ENCODE peak calls at places on chromosomes 3 and 15, in seven cellular contexts. D is sigmoid colon, M is uterus, H is upper lobe of left lung, U is lower lobe of right lung, Y is MM.1S, L is psoas muscle. V is an unnamed sample. For H3K4me1, the result is how much of the 10 kb centered on the place peaks cover.

GRCh38 chr3:181715601-181716340 is 4.0 kb downstream of the SOX2 start:
- DNase-seq in D (no peak), M (no peak), H (no peak), U (no peak), Y (no peak), L (no peak), V (peak)

GRCh38 chr3:114362815-114363214 is 69.0 kb downstream of the TIGIT start:
- DNase-seq in D (no peak), M (no peak), H (no peak), U (no peak), Y (peak), L (no peak), V (peak)

GRCh38 chr3:111864821-111865656 is 6.0 kb downstream of the PHLDB2 start:
- DNase-seq in D (no peak), M (no peak), H (no peak), U (no peak), Y (no peak), L (no peak), V (peak)

GRCh38 chr15:45132844-45133560 is 3.2 kb downstream of the DUOX1 start:
- DNase-seq in D (no peak), M (no peak), H (no peak), U (no peak), Y (no peak), L (no peak), V (no peak)

GRCh38 chr3:177379045-177379444 is 181.8 kb upstream of the TBL1XR1 start:
- DNase-seq in D (no peak), M (no peak), H (no peak), U (no peak), Y (peak), L (no peak), V (no peak)

GRCh38 chr3:75338342-75338741 is 325.8 kb upstream of the FRG2C start:
- DNase-seq in D (no peak), M (no peak), H (no peak), U (no peak), Y (peak), L (no peak), V (no peak)

GRCh38 chr15:83155937-83156336 is 48.5 kb downstream of the TM6SF1 start:
- DNase-seq in D (no peak), M (no peak), H (no peak), U (no peak), Y (no peak), L (no peak), V (no peak)

GRCh38 chr3:187015903-187016638 is 85.7 kb downstream of the ST6GAL1 start:
- DNase-seq in D (no peak), M (no peak), H (no peak), U (no peak), Y (no peak), L (no peak), V (no peak)

GRCh38 chr15:63015618-63016017 is 26.9 kb upstream of the TPM1 start:
- DNase-seq in D (peak), M (peak), H (peak), U (no peak), Y (no peak), L (peak), V (peak)

GRCh38 chr3:114892880-114893279 is 254.2 kb downstream of the ZBTB20 start:
- DNase-seq in D (no peak), M (no peak), H (no peak), U (no peak), Y (no peak), L (no peak), V (no peak)

GRCh38 chr15:69704229-69704628 is 251.6 kb downstream of the RPLP1 start:
- DNase-seq in D (peak), M (no peak), H (no peak), U (no peak), Y (no peak), L (no peak), V (peak)

GRCh38 chr3:1235526-1236120 is 142.8 kb downstream of the CNTN6 start:
- DNase-seq in D (no peak), M (no peak), H (no peak), U (no peak), Y (no peak), L (no peak), V (no peak)

GRCh38 chr3:87318609-87319008 is 42.2 kb upstream of the POU1F1 start:
- DNase-seq in D (no peak), M (no peak), H (no peak), U (no peak), Y (no peak), L (no peak), V (peak)

GRCh38 chr3:196788509-196788908 is 48.9 kb downstream of the PAK2 start:
- DNase-seq in D (no peak), M (no peak), H (no peak), U (no peak), Y (no peak), L (no peak), V (no peak)

GRCh38 chr3:104896624-104897023 is 470.1 kb upstream of the ALCAM start:
- DNase-seq in D (no peak), M (no peak), H (no peak), U (no peak), Y (no peak), L (no peak), V (no peak)

GRCh38 chr15:40894689-40895308 is 549 bp downstream of the VPS18 start:
- DNase-seq in D (peak), M (peak), H (peak), U (peak), Y (peak), L (peak), V (peak)

GRCh38 chr15:55530861-55531313 is 22.9 kb upstream of the DNAAF4 start:
- DNase-seq in D (no peak), M (no peak), H (peak), U (no peak), Y (no peak), L (no peak), V (peak)

GRCh38 chr15:42137461-42138261 is 18.8 kb downstream of the PLA2G4F start:
- DNase-seq in D (peak), M (no peak), H (no peak), U (no peak), Y (peak), L (no peak), V (peak)

GRCh38 chr15:70160267-70160666 is 62.5 kb upstream of the TLE3 start:
- DNase-seq in D (peak), M (no peak), H (no peak), U (no peak), Y (no peak), L (no peak), V (no peak)

GRCh38 chr3:16741103-16741758 is 136.0 kb upstream of the DAZL start:
- DNase-seq in D (peak), M (no peak), H (no peak), U (no peak), Y (no peak), L (peak), V (peak)

GRCh38 chr3:125134952-125135351 is 77.6 kb downstream of the SLC12A8 start:
- DNase-seq in D (no peak), M (no peak), H (no peak), U (no peak), Y (no peak), L (no peak), V (no peak)

GRCh38 chr15:63491979-63492378 is 12.4 kb upstream of the USP3 start:
- DNase-seq in D (no peak), M (no peak), H (no peak), U (no peak), Y (no peak), L (no peak), V (peak)

GRCh38 chr15:39852237-39852636 is 67.8 kb downstream of the GPR176 start:
- DNase-seq in D (no peak), M (no peak), H (no peak), U (no peak), Y (no peak), L (no peak), V (peak)

GRCh38 chr15:41814534-41814933 is 13.4 kb upstream of the JMJD7 start:
- DNase-seq in D (no peak), M (no peak), H (no peak), U (no peak), Y (no peak), L (no peak), V (no peak)

GRCh38 chr15:39459538-39459937 is 121.3 kb upstream of the THBS1 start:
- DNase-seq in D (no peak), M (no peak), H (no peak), U (no peak), Y (no peak), L (no peak), V (no peak)

DNA sequence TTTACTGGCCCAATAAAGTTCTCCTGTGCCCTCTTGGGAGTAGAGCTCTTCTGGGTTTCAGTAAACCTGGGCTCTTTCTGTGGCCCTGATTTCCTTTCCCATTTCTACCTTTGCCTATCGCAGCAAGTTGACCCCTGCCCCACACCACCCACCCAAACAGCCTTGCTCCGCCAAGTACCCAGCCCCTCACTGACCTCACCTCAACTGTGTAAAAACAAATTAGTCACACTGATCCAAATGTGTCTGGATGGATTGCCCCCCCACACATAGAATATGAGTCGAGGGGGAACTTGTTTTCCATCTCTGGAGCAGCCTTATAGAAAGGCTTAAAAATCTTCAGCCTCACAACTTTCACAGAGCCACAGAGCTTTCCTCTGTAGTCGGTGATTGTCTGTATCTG is 28.6 kb upstream of the VEPH1 start:
- DNase-seq in D (no peak), M (no peak), H (no peak), U (no peak), Y (no peak), L (no peak), V (peak)
- H3K4me1 ChIP-seq in D (under half), M (under half), H (under half), U (under half), Y (under half), L (under half), V (under half)

GRCh38 chr15:77118787-77119410 is 48.0 kb upstream of the TSPAN3 start:
- DNase-seq in D (no peak), M (peak), H (no peak), U (no peak), Y (peak), L (no peak), V (peak)
- TF ChIP-seq CTCF in D (peak), M (peak), H (peak), U (peak), Y (peak), L (peak), V (peak)

DNA sequence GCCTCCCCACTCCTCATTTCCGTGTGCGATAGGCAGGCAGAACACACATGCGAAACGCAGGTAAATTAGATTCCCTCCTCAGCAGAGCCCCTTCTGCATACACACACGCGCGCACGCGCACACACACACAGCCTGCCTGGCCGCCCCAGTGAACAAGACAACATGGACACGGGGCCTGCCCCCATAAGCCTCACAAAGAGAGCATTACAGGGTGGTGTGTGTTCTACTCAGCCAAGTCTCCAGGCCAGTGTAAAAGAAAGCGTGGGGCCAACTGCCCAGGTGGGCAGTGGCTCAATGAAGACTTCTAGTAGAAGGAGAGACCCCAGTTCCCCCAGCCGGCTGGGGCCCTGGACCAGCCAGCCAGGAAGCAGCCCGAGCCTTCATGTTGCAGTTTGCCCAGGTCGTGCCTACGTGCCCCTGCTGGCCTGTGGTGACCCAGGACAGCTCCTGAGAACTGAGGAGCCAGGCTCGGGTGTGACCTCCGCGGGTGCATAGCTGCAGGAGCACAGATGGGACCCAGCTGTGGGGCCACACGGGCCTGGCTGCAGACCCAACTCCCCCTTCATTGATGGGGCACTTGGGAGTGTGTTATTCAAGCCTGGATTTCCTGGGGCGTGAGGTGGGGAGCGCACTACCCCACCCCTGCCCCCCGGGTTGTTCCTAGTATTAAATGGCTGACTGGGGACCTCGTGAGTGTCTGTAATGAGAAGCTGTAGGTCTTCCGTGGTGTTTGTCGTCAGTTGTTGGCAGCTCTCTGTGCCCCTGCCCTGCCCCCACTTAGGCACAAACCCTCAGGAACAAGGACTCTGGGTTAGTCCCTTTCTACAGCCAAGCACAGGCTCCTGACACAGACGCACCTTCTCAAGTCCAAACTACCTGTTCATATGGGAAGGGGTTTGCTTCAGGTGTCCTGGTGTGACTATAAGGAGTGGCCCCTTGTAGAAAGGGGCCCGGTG is 39.3 kb downstream of the IDH2 start:
- DNase-seq in D (no peak), M (no peak), H (peak), U (no peak), Y (no peak), L (no peak), V (no peak)
- H3K4me1 ChIP-seq in D (under half), M (under half), H (half or more), U (half or more), Y (under half), L (half or more), V (under half)

GRCh38 chr3:133928136-133928893 is 32.6 kb upstream of the RAB6B start:
- DNase-seq in D (no peak), M (no peak), H (no peak), U (no peak), Y (no peak), L (no peak), V (no peak)

GRCh38 chr3:133932009-133932408 is 36.3 kb upstream of the RAB6B start:
- DNase-seq in D (no peak), M (no peak), H (no peak), U (no peak), Y (no peak), L (no peak), V (no peak)

GRCh38 chr3:133928903-133929607 is 33.4 kb upstream of the RAB6B start:
- DNase-seq in D (no peak), M (no peak), H (no peak), U (no peak), Y (no peak), L (no peak), V (no peak)

GRCh38 chr3:133931084-133931483 is 35.4 kb upstream of the RAB6B start:
- DNase-seq in D (no peak), M (no peak), H (no peak), U (no peak), Y (no peak), L (no peak), V (no peak)

DNA sequence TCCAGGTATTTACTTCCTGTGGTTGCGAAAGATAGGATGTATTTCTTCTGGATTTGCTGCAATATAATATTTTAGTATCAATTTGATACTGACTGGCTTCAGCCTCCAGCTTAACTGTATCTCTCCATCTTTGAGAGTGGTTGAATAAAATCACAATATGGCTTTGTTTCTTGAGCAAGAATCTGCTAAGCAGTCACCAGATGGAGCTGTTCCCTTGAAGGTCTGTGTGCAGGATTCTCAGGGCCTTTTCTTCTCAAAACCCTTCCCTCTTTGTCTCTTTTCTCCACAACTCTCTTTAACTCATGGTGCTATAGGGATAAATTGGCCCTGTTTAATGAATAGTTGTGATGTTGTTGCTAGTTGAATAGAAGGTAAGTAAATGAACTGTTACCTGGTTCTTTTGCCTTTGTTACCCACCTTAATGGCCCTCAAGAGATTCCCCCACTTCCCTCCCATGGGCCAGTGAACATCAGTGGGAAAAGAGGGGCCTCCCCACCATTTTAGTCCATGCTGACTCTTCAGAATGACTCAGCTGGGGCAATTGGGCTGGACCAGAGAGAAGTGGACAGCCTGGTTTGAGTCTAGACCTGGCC is 34.8 kb upstream of the RAB6B start:
- DNase-seq in D (no peak), M (no peak), H (no peak), U (no peak), Y (peak), L (no peak), V (peak)
- TF ChIP-seq CTCF in D (no peak), M (peak), H (peak), U (peak), Y (peak), L (peak), V (peak)

GRCh38 chr3:31565288-31565687 is 32.6 kb downstream of the STT3B start:
- DNase-seq in D (no peak), M (no peak), H (no peak), U (no peak), Y (no peak), L (no peak), V (no peak)

GRCh38 chr3:31567036-31567435 is 34.3 kb downstream of the STT3B start:
- DNase-seq in D (no peak), M (no peak), H (no peak), U (no peak), Y (no peak), L (no peak), V (no peak)

GRCh38 chr3:31571325-31571724 is 38.6 kb downstream of the STT3B start:
- DNase-seq in D (no peak), M (no peak), H (no peak), U (no peak), Y (no peak), L (no peak), V (no peak)

GRCh38 chr3:31572605-31573459 is 40.1 kb downstream of the STT3B start:
- DNase-seq in D (no peak), M (no peak), H (no peak), U (no peak), Y (no peak), L (no peak), V (no peak)

DNA sequence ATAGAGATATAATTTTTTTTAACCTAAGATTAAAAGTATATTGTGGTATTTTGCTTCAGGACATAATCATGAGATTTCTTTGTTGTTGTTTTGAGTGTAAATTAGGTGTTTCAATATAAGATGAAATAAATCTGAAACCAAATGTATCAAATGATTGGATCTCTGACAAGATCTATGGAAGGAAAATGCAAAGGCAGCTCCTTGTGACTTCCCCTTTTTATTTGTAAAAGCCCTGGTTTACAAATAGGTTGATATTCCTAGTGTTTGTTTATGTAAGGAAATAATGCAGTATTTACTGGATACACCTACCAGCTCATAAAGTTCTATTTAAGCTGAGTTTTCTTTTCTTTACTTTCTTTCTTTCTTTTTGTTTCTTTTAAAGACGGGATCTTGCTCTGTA is 35.9 kb downstream of the STT3B start:
- DNase-seq in D (no peak), M (no peak), H (no peak), U (no peak), Y (no peak), L (no peak), V (no peak)
- H3K4me1 ChIP-seq in D (under half), M (under half), H (under half), U (under half), Y (under half), L (half or more), V (under half)

DNA sequence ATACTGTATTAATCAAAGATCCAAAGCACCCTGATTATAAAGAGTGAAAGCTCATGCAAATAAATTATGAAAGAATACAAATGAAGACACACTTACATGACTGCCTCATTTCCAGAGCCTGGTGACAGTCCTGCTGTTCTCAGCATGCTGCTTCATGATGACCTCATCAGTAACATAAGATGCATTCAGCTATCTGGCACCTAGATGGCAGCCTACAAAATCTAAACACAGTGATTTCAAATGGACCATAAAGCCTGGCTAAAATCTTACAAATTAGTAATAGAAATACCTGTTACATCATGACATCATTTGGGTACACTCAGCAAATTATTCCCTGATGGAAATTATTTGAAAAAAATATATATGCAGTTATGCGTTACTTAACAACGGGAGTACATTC is 207.0 kb downstream of the EPHA3 start:
- DNase-seq in D (no peak), M (no peak), H (no peak), U (no peak), Y (peak), L (no peak), V (peak)
- TF ChIP-seq CTCF in D (no peak), M (no peak), H (no peak), U (no peak), Y (no peak), L (no peak), V (peak)

V was measured in fibroblast of lung.